ENCODE peak calls at places on chromosomes 2 and 18, in six cellular contexts. One of them, this sample, is unnamed.

GRCh38 chr2:178350051-178350450 is 100.9 kb downstream of the PRKRA start:
- DNase-seq in foreskin fibroblast: no peak
- DNase-seq in cardiac muscle cell: no peak
- DNase-seq in endothelial cell of umbilical vein: no peak
- DNase-seq in astrocyte of the cerebellum: no peak
- DNase-seq in mammary epithelial cell: no peak
- DNase-seq in this sample: no peak

GRCh38 chr2:9844581-9844980 is 1.3 kb downstream of the TAF1B start:
- DNase-seq in foreskin fibroblast: peak
- DNase-seq in cardiac muscle cell: peak
- DNase-seq in endothelial cell of umbilical vein: no peak
- DNase-seq in astrocyte of the cerebellum: peak
- DNase-seq in mammary epithelial cell: no peak
- DNase-seq in this sample: no peak

GRCh38 chr2:135744761-135745314 is 3.2 kb downstream of the UBXN4 start:
- DNase-seq in foreskin fibroblast: peak
- DNase-seq in cardiac muscle cell: peak
- DNase-seq in endothelial cell of umbilical vein: peak
- DNase-seq in astrocyte of the cerebellum: no peak
- DNase-seq in mammary epithelial cell: peak
- DNase-seq in this sample: peak

GRCh38 chr18:32300914-32301313 is 111.1 kb downstream of the MEP1B start:
- DNase-seq in foreskin fibroblast: no peak
- DNase-seq in cardiac muscle cell: peak
- DNase-seq in endothelial cell of umbilical vein: no peak
- DNase-seq in astrocyte of the cerebellum: no peak
- DNase-seq in mammary epithelial cell: no peak
- DNase-seq in this sample: no peak

GRCh38 chr2:174971868-174972781 is 33.1 kb downstream of the CHN1 start:
- DNase-seq in foreskin fibroblast: peak
- DNase-seq in cardiac muscle cell: peak
- DNase-seq in endothelial cell of umbilical vein: peak
- DNase-seq in astrocyte of the cerebellum: peak
- DNase-seq in mammary epithelial cell: peak
- DNase-seq in this sample: no peak

GRCh38 chr18:59505311-59505710 is 146.2 kb upstream of the LMAN1 start:
- DNase-seq in foreskin fibroblast: no peak
- DNase-seq in cardiac muscle cell: peak
- DNase-seq in endothelial cell of umbilical vein: no peak
- DNase-seq in astrocyte of the cerebellum: no peak
- DNase-seq in mammary epithelial cell: no peak
- DNase-seq in this sample: no peak

GRCh38 chr2:181143790-181144300 is 163.4 kb downstream of the UBE2E3 start:
- DNase-seq in foreskin fibroblast: no peak
- DNase-seq in cardiac muscle cell: no peak
- DNase-seq in endothelial cell of umbilical vein: no peak
- DNase-seq in astrocyte of the cerebellum: no peak
- DNase-seq in mammary epithelial cell: no peak
- DNase-seq in this sample: no peak

GRCh38 chr2:28413152-28413895 is 20.7 kb downstream of the FOSL2 start:
- DNase-seq in foreskin fibroblast: no peak
- DNase-seq in cardiac muscle cell: no peak
- DNase-seq in endothelial cell of umbilical vein: no peak
- DNase-seq in astrocyte of the cerebellum: no peak
- DNase-seq in mammary epithelial cell: no peak
- DNase-seq in this sample: peak

GRCh38 chr2:68516051-68516771 is 48.8 kb downstream of the APLF start:
- DNase-seq in foreskin fibroblast: no peak
- DNase-seq in cardiac muscle cell: no peak
- DNase-seq in endothelial cell of umbilical vein: no peak
- DNase-seq in astrocyte of the cerebellum: no peak
- DNase-seq in mammary epithelial cell: no peak
- DNase-seq in this sample: no peak

GRCh38 chr2:179049546-179050311 is at the start of gene CCDC141:
- DNase-seq in foreskin fibroblast: no peak
- DNase-seq in cardiac muscle cell: peak
- DNase-seq in endothelial cell of umbilical vein: no peak
- DNase-seq in astrocyte of the cerebellum: no peak
- DNase-seq in mammary epithelial cell: no peak
- DNase-seq in this sample: no peak

GRCh38 chr18:22284581-22285230 is 115.3 kb downstream of the GATA6 start:
- DNase-seq in foreskin fibroblast: no peak
- DNase-seq in cardiac muscle cell: no peak
- DNase-seq in endothelial cell of umbilical vein: peak
- DNase-seq in astrocyte of the cerebellum: no peak
- DNase-seq in mammary epithelial cell: no peak
- DNase-seq in this sample: no peak
- TF ChIP-seq CTCF in foreskin fibroblast: no peak
- TF ChIP-seq CTCF in cardiac muscle cell: no peak
- TF ChIP-seq CTCF in endothelial cell of umbilical vein: no peak
- TF ChIP-seq CTCF in astrocyte of the cerebellum: no peak
- TF ChIP-seq CTCF in mammary epithelial cell: no peak
- TF ChIP-seq CTCF in this sample: no peak

GRCh38 chr2:204871246-204871953 is 326.1 kb downstream of the PARD3B start:
- DNase-seq in foreskin fibroblast: peak
- DNase-seq in cardiac muscle cell: peak
- DNase-seq in endothelial cell of umbilical vein: peak
- DNase-seq in astrocyte of the cerebellum: peak
- DNase-seq in mammary epithelial cell: peak
- DNase-seq in this sample: no peak
- TF ChIP-seq CTCF in foreskin fibroblast: peak
- TF ChIP-seq CTCF in cardiac muscle cell: peak
- TF ChIP-seq CTCF in endothelial cell of umbilical vein: peak
- TF ChIP-seq CTCF in astrocyte of the cerebellum: peak
- TF ChIP-seq CTCF in mammary epithelial cell: peak
- TF ChIP-seq CTCF in this sample: no peak

DNA sequence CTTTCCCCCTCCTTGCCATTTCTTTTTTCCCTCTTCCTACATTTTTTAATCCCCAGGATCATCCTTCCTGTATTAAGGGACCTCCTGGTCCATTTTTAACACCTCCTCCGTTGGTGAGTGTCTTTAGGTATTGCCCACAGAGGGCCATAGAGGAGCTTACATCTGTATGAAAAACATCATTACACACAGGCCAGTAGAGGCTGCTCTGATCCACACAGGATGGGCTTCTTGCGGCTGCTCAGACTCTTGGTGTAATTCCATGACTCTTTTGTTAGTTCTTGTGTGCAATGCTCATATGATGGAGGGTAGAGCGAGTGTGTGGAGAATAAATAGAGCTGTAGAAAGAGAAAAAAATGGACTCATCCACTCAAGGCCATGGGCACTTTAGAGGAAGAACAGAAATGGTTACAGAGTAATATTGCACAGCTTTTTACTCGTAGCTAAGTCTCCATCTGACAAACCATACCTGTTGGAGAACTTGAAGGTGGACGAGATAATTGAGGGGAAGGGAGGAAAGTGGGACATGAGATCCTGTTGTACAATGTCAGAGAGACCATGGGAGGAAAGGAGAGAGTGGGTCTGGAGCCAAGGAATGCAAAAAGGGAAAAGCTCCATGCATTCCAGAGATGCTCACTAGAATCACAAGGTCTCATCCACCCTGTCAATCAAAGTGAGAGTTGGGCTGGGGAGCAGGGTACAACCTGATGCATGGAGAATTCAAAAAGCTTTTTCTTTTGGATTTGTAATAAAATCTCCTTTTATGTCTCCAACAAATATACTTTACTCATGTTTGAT is 129.7 kb upstream of the TNP1 start:
- DNase-seq in foreskin fibroblast: peak
- DNase-seq in cardiac muscle cell: peak
- DNase-seq in endothelial cell of umbilical vein: no peak
- DNase-seq in astrocyte of the cerebellum: no peak
- DNase-seq in mammary epithelial cell: peak
- DNase-seq in this sample: peak
- TF ChIP-seq CTCF in foreskin fibroblast: peak
- TF ChIP-seq CTCF in cardiac muscle cell: peak
- TF ChIP-seq CTCF in endothelial cell of umbilical vein: no peak
- TF ChIP-seq CTCF in astrocyte of the cerebellum: peak
- TF ChIP-seq CTCF in mammary epithelial cell: peak
- TF ChIP-seq CTCF in this sample: peak

DNA sequence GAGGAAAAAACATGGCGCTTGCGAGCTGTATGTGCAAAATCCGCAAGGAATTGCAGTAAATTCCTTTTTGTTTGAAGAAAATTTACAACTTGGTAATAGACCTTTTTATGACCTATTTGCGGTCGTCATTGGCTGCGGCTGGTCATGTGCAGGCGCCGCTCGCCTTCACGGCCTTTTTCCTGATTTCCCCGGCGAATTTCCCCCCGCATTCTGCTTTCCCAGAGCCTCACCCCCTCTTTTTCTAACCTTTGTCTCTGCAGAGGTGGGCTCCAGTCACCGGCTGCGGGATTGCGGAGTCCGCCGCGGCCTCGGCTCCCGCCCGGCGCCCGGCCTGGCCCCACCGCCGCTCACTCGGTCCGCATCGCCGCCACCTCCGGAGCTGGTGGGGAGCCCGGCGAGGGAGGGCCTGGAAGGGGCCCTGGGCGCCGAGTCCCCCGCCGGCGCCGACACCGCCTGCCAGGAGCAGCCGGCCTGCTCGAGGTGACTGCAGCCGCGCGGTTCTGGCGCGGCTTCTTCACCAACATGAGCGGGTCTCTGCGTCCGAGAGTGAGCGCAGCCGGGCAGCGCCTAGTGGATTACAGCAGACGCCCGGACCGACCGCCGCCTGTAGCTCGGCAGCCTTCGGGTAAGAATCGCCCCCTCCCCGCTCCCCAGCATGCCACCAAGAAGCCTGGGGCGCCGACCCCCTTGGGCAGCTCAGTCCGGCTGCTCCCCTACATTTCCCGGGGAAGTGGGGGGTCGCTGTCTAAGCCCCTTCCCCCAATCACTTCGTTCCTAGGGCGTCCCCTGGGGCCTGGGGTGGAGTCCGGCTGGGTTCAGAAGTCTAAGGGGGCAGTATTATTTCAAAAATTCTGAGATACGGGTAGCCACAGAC is 7.1 kb downstream of the HOXD8 start:
- DNase-seq in foreskin fibroblast: no peak
- DNase-seq in cardiac muscle cell: peak
- DNase-seq in endothelial cell of umbilical vein: peak
- DNase-seq in astrocyte of the cerebellum: no peak
- DNase-seq in mammary epithelial cell: no peak
- DNase-seq in this sample: peak
- TF ChIP-seq CTCF in foreskin fibroblast: no peak
- TF ChIP-seq CTCF in cardiac muscle cell: no peak
- TF ChIP-seq CTCF in endothelial cell of umbilical vein: no peak
- TF ChIP-seq CTCF in astrocyte of the cerebellum: no peak
- TF ChIP-seq CTCF in mammary epithelial cell: no peak
- TF ChIP-seq CTCF in this sample: no peak

GRCh38 chr2:232295971-232296370 is 82.6 kb upstream of the ALPP start:
- DNase-seq in foreskin fibroblast: no peak
- DNase-seq in cardiac muscle cell: no peak
- DNase-seq in endothelial cell of umbilical vein: no peak
- DNase-seq in astrocyte of the cerebellum: no peak
- DNase-seq in mammary epithelial cell: no peak
- DNase-seq in this sample: no peak

GRCh38 chr2:232288489-232288888 is 90.1 kb upstream of the ALPP start:
- DNase-seq in foreskin fibroblast: no peak
- DNase-seq in cardiac muscle cell: no peak
- DNase-seq in endothelial cell of umbilical vein: no peak
- DNase-seq in astrocyte of the cerebellum: no peak
- DNase-seq in mammary epithelial cell: no peak
- DNase-seq in this sample: no peak

GRCh38 chr2:232293191-232293590 is 85.4 kb upstream of the ALPP start:
- DNase-seq in foreskin fibroblast: no peak
- DNase-seq in cardiac muscle cell: no peak
- DNase-seq in endothelial cell of umbilical vein: no peak
- DNase-seq in astrocyte of the cerebellum: no peak
- DNase-seq in mammary epithelial cell: no peak
- DNase-seq in this sample: no peak

GRCh38 chr2:232291343-232291742 is 87.2 kb upstream of the ALPP start:
- DNase-seq in foreskin fibroblast: no peak
- DNase-seq in cardiac muscle cell: no peak
- DNase-seq in endothelial cell of umbilical vein: no peak
- DNase-seq in astrocyte of the cerebellum: no peak
- DNase-seq in mammary epithelial cell: no peak
- DNase-seq in this sample: no peak

GRCh38 chr2:232292395-232293154 is 86.0 kb upstream of the ALPP start:
- DNase-seq in foreskin fibroblast: no peak
- DNase-seq in cardiac muscle cell: peak
- DNase-seq in endothelial cell of umbilical vein: peak
- DNase-seq in astrocyte of the cerebellum: peak
- DNase-seq in mammary epithelial cell: peak
- DNase-seq in this sample: peak
- TF ChIP-seq CTCF in foreskin fibroblast: peak
- TF ChIP-seq CTCF in cardiac muscle cell: peak
- TF ChIP-seq CTCF in endothelial cell of umbilical vein: peak
- TF ChIP-seq CTCF in astrocyte of the cerebellum: peak
- TF ChIP-seq CTCF in mammary epithelial cell: peak
- TF ChIP-seq CTCF in this sample: peak

DNA sequence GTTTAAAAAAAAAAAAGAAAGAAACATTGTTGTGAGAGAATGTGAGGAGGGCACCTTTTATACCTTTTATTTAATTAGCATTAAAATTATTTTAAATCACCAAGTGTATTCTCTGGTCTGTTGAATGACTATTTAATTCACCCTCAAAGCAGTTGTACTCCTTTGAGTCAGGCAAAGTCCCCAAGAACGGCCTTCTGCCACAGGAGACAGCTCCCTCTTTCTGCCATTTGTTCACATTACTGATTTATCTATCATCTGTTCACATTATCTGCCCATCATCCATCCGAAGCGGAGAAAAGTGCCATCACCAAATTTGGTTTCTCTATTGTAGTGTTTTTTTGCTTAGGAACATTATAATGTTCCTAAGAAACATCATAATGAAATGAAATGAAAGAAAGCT is 240.7 kb upstream of the DPP10 start:
- DNase-seq in foreskin fibroblast: no peak
- DNase-seq in cardiac muscle cell: no peak
- DNase-seq in endothelial cell of umbilical vein: no peak
- DNase-seq in astrocyte of the cerebellum: no peak
- DNase-seq in mammary epithelial cell: no peak
- DNase-seq in this sample: peak
- TF ChIP-seq CTCF in foreskin fibroblast: no peak
- TF ChIP-seq CTCF in cardiac muscle cell: no peak
- TF ChIP-seq CTCF in endothelial cell of umbilical vein: no peak
- TF ChIP-seq CTCF in astrocyte of the cerebellum: no peak
- TF ChIP-seq CTCF in mammary epithelial cell: peak
- TF ChIP-seq CTCF in this sample: peak

DNA sequence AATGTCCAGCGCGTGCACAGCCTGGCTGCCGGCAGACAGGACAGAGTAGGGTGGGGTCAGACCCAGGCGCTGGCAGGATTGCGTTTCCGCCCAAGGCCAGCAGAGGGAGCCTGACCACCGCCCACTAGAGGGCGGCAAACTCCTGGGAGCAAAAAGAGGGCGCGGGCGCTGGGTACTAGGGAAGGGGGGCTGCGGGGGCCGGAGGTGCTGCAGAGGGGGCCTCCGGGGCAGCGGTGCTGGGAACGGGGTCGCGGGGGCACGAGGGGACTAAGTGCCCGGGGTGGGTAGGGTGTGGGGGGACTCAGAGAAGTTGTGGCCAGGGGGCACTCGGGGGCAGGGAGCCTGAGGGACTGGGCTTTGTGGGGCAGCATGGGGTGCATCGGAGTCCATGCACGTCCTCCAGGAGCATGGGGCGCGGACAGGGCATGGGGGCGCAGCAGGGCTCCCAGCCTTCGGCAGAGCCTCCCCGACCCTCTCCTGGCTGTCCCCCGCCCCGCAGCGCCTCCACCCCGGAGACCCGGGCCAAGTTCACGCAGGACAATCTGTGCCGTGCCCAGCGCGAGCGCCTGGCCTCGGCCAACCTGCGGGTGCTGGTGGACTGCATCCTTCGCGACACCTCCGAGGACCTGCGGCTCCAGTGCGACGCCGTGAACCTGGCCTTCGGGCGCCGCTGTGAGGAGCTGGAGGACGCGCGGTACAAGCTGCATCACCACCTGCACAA is 3.2 kb downstream of the TEKT4 start:
- DNase-seq in foreskin fibroblast: peak
- DNase-seq in cardiac muscle cell: peak
- DNase-seq in endothelial cell of umbilical vein: peak
- DNase-seq in astrocyte of the cerebellum: no peak
- DNase-seq in mammary epithelial cell: no peak
- DNase-seq in this sample: peak
- TF ChIP-seq CTCF in foreskin fibroblast: peak
- TF ChIP-seq CTCF in cardiac muscle cell: peak
- TF ChIP-seq CTCF in endothelial cell of umbilical vein: peak
- TF ChIP-seq CTCF in astrocyte of the cerebellum: peak
- TF ChIP-seq CTCF in mammary epithelial cell: peak
- TF ChIP-seq CTCF in this sample: peak

This sample was measured in WERI-Rb-1.